ENCODE peak calls at places on chromosomes 5 and 9, in seven cellular contexts. One of them, this sample, is unnamed.

GRCh38 chr5:41649659-41650058 is 139.3 kb upstream of the PLCXD3 start:
- DNase-seq in astrocyte of the cerebellum: peak
- DNase-seq in cardiac fibroblast: peak
- DNase-seq in Calu3: no peak
- DNase-seq in stomach: no peak
- DNase-seq in PC-3: peak
- DNase-seq in GM12865: no peak
- DNase-seq in this sample: no peak

GRCh38 chr9:129482521-129483466 is 138.1 kb downstream of the C9orf50 start:
- DNase-seq in Calu3: peak
- DNase-seq in cardiac fibroblast: peak
- DNase-seq in stomach: peak
- DNase-seq in GM12865: no peak
- DNase-seq in PC-3: peak
- DNase-seq in astrocyte of the cerebellum: peak
- DNase-seq in this sample: no peak

GRCh38 chr5:36418172-36418979 is 116.7 kb upstream of the RANBP3L start:
- DNase-seq in GM12865: no peak
- DNase-seq in cardiac fibroblast: no peak
- DNase-seq in stomach: no peak
- DNase-seq in Calu3: no peak
- DNase-seq in astrocyte of the cerebellum: no peak
- DNase-seq in PC-3: peak
- DNase-seq in this sample: no peak

GRCh38 chr5:3957658-3958057 is 362.0 kb downstream of the IRX1 start:
- DNase-seq in Calu3: no peak
- DNase-seq in PC-3: no peak
- DNase-seq in stomach: no peak
- DNase-seq in astrocyte of the cerebellum: no peak
- DNase-seq in cardiac fibroblast: no peak
- DNase-seq in GM12865: no peak
- DNase-seq in this sample: no peak

GRCh38 chr5:112709416-112709815 is 28.3 kb upstream of the APC start:
- DNase-seq in stomach: no peak
- DNase-seq in Calu3: no peak
- DNase-seq in astrocyte of the cerebellum: no peak
- DNase-seq in PC-3: no peak
- DNase-seq in cardiac fibroblast: peak
- DNase-seq in GM12865: no peak
- DNase-seq in this sample: no peak

GRCh38 chr9:6305954-6306563 is 22.1 kb upstream of the TPD52L3 start:
- DNase-seq in stomach: no peak
- DNase-seq in GM12865: peak
- DNase-seq in cardiac fibroblast: peak
- DNase-seq in Calu3: no peak
- DNase-seq in PC-3: peak
- DNase-seq in astrocyte of the cerebellum: peak
- DNase-seq in this sample: no peak

GRCh38 chr5:34688015-34688800 is 32.1 kb downstream of the RAI14 start:
- DNase-seq in PC-3: no peak
- DNase-seq in stomach: no peak
- DNase-seq in astrocyte of the cerebellum: no peak
- DNase-seq in GM12865: no peak
- DNase-seq in Calu3: no peak
- DNase-seq in cardiac fibroblast: peak
- DNase-seq in this sample: no peak

GRCh38 chr5:99763021-99763814 is 772.0 kb upstream of the FAM174A start:
- DNase-seq in GM12865: no peak
- DNase-seq in astrocyte of the cerebellum: no peak
- DNase-seq in cardiac fibroblast: no peak
- DNase-seq in PC-3: no peak
- DNase-seq in stomach: no peak
- DNase-seq in Calu3: no peak
- DNase-seq in this sample: no peak

GRCh38 chr9:27765266-27765665 is 192.0 kb upstream of the C9orf72 start:
- DNase-seq in GM12865: no peak
- DNase-seq in Calu3: no peak
- DNase-seq in PC-3: no peak
- DNase-seq in stomach: no peak
- DNase-seq in cardiac fibroblast: no peak
- DNase-seq in astrocyte of the cerebellum: no peak
- DNase-seq in this sample: no peak

GRCh38 chr5:103461223-103461622 is 101.4 kb downstream of the NUDT12 start:
- DNase-seq in cardiac fibroblast: peak
- DNase-seq in stomach: no peak
- DNase-seq in astrocyte of the cerebellum: peak
- DNase-seq in GM12865: no peak
- DNase-seq in PC-3: peak
- DNase-seq in Calu3: no peak
- DNase-seq in this sample: no peak

GRCh38 chr9:89842267-89842768 is 237.5 kb downstream of the GADD45G start:
- DNase-seq in cardiac fibroblast: no peak
- DNase-seq in GM12865: no peak
- DNase-seq in PC-3: no peak
- DNase-seq in Calu3: no peak
- DNase-seq in astrocyte of the cerebellum: no peak
- DNase-seq in stomach: peak
- DNase-seq in this sample: no peak

GRCh38 chr5:88688981-88689661 is 193.9 kb downstream of the MEF2C start:
- DNase-seq in PC-3: no peak
- DNase-seq in GM12865: no peak
- DNase-seq in Calu3: no peak
- DNase-seq in stomach: no peak
- DNase-seq in astrocyte of the cerebellum: no peak
- DNase-seq in cardiac fibroblast: no peak
- DNase-seq in this sample: no peak

GRCh38 chr9:108933231-108933630 is 693 bp downstream of the ELP1 start:
- DNase-seq in GM12865: no peak
- DNase-seq in Calu3: no peak
- DNase-seq in stomach: no peak
- DNase-seq in PC-3: no peak
- DNase-seq in cardiac fibroblast: peak
- DNase-seq in astrocyte of the cerebellum: no peak
- DNase-seq in this sample: no peak

DNA sequence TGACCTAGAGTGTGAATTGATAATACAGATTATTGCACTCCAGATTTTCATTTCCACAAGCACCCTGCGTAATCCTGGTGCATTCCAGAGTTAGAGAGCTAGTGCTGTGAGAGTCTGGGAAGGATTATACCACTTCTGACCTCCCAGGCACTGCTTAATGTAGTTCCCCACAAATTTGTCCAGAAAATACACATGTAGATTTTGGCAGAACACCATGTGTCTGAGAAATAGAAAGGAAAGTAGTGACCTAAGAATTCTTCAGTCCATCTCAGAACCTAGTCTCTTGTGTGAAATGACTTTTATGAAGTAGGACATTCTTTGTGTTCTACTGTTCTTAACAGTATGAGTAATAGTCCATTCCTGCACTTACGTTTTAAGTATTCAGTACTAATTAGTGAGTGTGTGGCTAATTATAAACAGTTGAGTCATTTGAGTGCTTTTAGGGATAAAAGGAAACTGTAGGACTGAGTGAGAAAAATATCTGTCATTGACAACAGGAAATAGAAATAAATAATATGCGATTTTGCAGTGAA is 27.8 kb upstream of the PTPDC1 start:
- DNase-seq in Calu3: no peak
- DNase-seq in astrocyte of the cerebellum: peak
- DNase-seq in PC-3: no peak
- DNase-seq in GM12865: peak
- DNase-seq in stomach: no peak
- DNase-seq in cardiac fibroblast: peak
- DNase-seq in this sample: no peak
- TF ChIP-seq CTCF in Calu3: no peak
- TF ChIP-seq CTCF in astrocyte of the cerebellum: no peak
- TF ChIP-seq CTCF in PC-3: no peak
- TF ChIP-seq CTCF in GM12865: no peak
- TF ChIP-seq CTCF in stomach: no peak
- TF ChIP-seq CTCF in cardiac fibroblast: no peak
- TF ChIP-seq CTCF in this sample: no peak

DNA sequence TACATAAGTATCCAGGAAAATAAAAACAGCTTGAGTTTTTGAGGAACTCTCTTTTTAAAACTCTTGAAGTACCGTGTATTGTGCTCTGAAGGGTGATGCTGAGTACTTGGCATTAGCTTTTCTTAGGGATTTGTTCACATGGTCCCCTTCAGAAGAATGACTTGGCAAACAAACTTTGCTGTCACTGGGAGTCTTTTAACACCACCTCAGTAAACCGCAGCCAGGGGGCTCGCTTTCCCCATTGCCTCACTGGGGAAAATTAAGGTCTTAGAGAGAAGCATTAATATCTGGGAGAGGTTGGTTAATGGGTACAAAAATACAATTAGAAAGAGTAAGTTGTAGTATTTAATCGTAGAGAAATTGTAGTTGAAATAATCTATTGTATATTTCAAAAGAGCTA is 105.9 kb upstream of the DAP start:
- DNase-seq in stomach: no peak
- DNase-seq in PC-3: peak
- DNase-seq in GM12865: no peak
- DNase-seq in astrocyte of the cerebellum: no peak
- DNase-seq in cardiac fibroblast: no peak
- DNase-seq in Calu3: no peak
- DNase-seq in this sample: no peak
- TF ChIP-seq CTCF in stomach: no peak
- TF ChIP-seq CTCF in PC-3: peak
- TF ChIP-seq CTCF in GM12865: no peak
- TF ChIP-seq CTCF in astrocyte of the cerebellum: peak
- TF ChIP-seq CTCF in cardiac fibroblast: no peak
- TF ChIP-seq CTCF in Calu3: no peak
- TF ChIP-seq CTCF in this sample: peak

DNA sequence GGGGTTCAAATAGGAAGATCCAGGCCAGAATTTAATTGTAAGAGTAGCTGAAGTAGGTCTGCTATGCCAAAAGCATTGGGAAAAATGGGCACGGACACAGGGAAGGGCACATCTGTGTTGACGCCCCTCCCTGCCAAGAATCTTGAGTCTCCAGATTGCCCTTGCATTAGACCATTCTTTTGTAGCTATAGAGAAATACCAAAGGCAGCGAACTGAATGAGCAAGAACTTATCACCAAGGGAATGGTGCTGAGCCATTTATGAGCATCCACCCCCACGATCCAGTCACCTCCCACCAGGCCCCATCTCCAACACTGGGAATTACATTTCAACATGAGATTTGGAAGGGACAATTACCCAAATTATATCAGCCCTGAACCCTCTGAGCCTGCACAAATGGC is 18.0 kb upstream of the GDA start:
- DNase-seq in GM12865: no peak
- DNase-seq in PC-3: no peak
- DNase-seq in cardiac fibroblast: no peak
- DNase-seq in Calu3: no peak
- DNase-seq in stomach: no peak
- DNase-seq in astrocyte of the cerebellum: no peak
- DNase-seq in this sample: no peak
- TF ChIP-seq CTCF in GM12865: no peak
- TF ChIP-seq CTCF in PC-3: no peak
- TF ChIP-seq CTCF in cardiac fibroblast: no peak
- TF ChIP-seq CTCF in Calu3: no peak
- TF ChIP-seq CTCF in stomach: no peak
- TF ChIP-seq CTCF in astrocyte of the cerebellum: no peak
- TF ChIP-seq CTCF in this sample: no peak

GRCh38 chr9:98538626-98539031 is 170.1 kb downstream of the GABBR2 start:
- DNase-seq in GM12865: no peak
- DNase-seq in PC-3: peak
- DNase-seq in astrocyte of the cerebellum: no peak
- DNase-seq in stomach: no peak
- DNase-seq in Calu3: no peak
- DNase-seq in cardiac fibroblast: peak
- DNase-seq in this sample: no peak

GRCh38 chr9:98538203-98538602 is 170.5 kb downstream of the GABBR2 start:
- DNase-seq in astrocyte of the cerebellum: no peak
- DNase-seq in cardiac fibroblast: no peak
- DNase-seq in PC-3: no peak
- DNase-seq in GM12865: no peak
- DNase-seq in stomach: no peak
- DNase-seq in Calu3: no peak
- DNase-seq in this sample: no peak

GRCh38 chr9:98539954-98540353 is 168.8 kb downstream of the GABBR2 start:
- DNase-seq in PC-3: no peak
- DNase-seq in astrocyte of the cerebellum: peak
- DNase-seq in Calu3: no peak
- DNase-seq in stomach: no peak
- DNase-seq in cardiac fibroblast: peak
- DNase-seq in GM12865: no peak
- DNase-seq in this sample: no peak

GRCh38 chr9:98533866-98534265 is 174.9 kb downstream of the GABBR2 start:
- DNase-seq in Calu3: no peak
- DNase-seq in astrocyte of the cerebellum: no peak
- DNase-seq in GM12865: no peak
- DNase-seq in cardiac fibroblast: no peak
- DNase-seq in stomach: no peak
- DNase-seq in PC-3: no peak
- DNase-seq in this sample: no peak

DNA sequence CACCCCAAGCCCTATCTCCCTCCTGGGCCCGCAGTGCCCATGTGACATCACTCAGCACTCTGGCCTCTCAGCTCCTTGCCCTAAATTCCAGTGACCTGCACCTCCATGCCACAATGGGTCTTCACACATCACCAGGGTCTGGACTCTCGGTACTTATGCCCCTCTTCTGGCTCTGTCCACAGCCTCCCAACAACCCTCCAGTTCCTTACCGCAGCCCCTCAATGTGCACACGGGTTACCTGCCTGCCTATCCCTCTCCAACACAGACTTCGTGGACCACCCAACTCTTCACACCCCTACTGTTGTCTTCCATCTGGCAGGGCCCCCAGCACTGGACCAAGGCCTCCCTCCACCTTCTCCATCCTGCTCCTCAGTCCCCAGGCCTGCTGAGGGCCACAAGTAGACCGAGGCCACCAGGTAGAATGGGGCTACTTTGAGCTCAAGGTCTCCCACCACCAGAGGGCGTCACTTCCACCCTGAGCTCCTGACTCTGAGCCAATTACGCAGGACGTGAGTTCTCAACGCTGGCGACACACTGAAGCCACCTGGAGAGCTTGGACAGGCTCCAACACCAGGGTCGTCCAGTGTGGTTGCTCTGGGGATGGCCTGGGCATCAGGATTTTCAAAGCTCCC is 172.1 kb downstream of the GABBR2 start:
- DNase-seq in PC-3: peak
- DNase-seq in cardiac fibroblast: no peak
- DNase-seq in Calu3: no peak
- DNase-seq in GM12865: peak
- DNase-seq in stomach: no peak
- DNase-seq in astrocyte of the cerebellum: no peak
- DNase-seq in this sample: no peak
- TF ChIP-seq CTCF in PC-3: peak
- TF ChIP-seq CTCF in cardiac fibroblast: peak
- TF ChIP-seq CTCF in Calu3: no peak
- TF ChIP-seq CTCF in GM12865: peak
- TF ChIP-seq CTCF in stomach: no peak
- TF ChIP-seq CTCF in astrocyte of the cerebellum: peak
- TF ChIP-seq CTCF in this sample: no peak